ENCODE peak calls at places on chromosomes 12 and 14, in eight cellular contexts. O is endothelial cell of umbilical vein; M is lower lobe of right lung; Y is ovary; B is pancreas; N is CD4-positive, CD25-positive, alpha-beta regulatory T cell; E is MM.1S; H is fibroblast of lung. I is an unnamed sample. For H3K36me3, the result is how much of the 10 kb centered on the place peaks cover.

GRCh38 chr14:40371011-40371410 is 938.8 kb upstream of the FBXO33 start:
- DNase-seq in O (no peak), M (no peak), Y (no peak), B (no peak), N (no peak), E (no peak), H (no peak), I (no peak)

GRCh38 chr12:69329669-69330428 is 18.3 kb upstream of the LYZ start:
- DNase-seq in O (no peak), M (no peak), Y (no peak), B (no peak), N (peak), E (no peak), H (no peak), I (no peak)

GRCh38 chr14:95500772-95501401 is 15.6 kb downstream of the SYNE3 start:
- DNase-seq in O (peak), M (no peak), Y (no peak), B (no peak), N (no peak), E (no peak), H (peak), I (no peak)

GRCh38 chr14:104363891-104364760 is 215.4 kb upstream of the C14orf180 start:
- DNase-seq in O (no peak), M (peak), Y (no peak), B (no peak), N (no peak), E (no peak), H (no peak), I (no peak)

GRCh38 chr12:103495783-103496456 is at the start of gene C12orf42:
- DNase-seq in O (peak), M (peak), Y (no peak), B (no peak), N (peak), E (peak), H (peak), I (no peak)

GRCh38 chr14:103762547-103762946 is 46.9 kb downstream of the ZFYVE21 start:
- DNase-seq in O (no peak), M (no peak), Y (no peak), B (no peak), N (no peak), E (no peak), H (no peak), I (no peak)

GRCh38 chr14:20350280-20350679 is 6.8 kb downstream of the PARP2 start:
- DNase-seq in O (peak), M (no peak), Y (no peak), B (no peak), N (no peak), E (no peak), H (no peak), I (no peak)

GRCh38 chr12:107349008-107349747 is 255.8 kb upstream of the CRY1 start:
- DNase-seq in O (peak), M (no peak), Y (no peak), B (peak), N (no peak), E (no peak), H (peak), I (no peak)

GRCh38 chr12:32115404-32116104 is 8.9 kb downstream of the BICD1 start:
- DNase-seq in O (peak), M (no peak), Y (peak), B (peak), N (no peak), E (no peak), H (peak), I (peak)

GRCh38 chr12:25994901-25995625 is 36.6 kb downstream of the RASSF8 start:
- DNase-seq in O (no peak), M (no peak), Y (no peak), B (no peak), N (no peak), E (no peak), H (no peak), I (no peak)

GRCh38 chr14:71050227-71050823 is 143.1 kb downstream of the PCNX1 start:
- DNase-seq in O (peak), M (no peak), Y (no peak), B (no peak), N (peak), E (no peak), H (peak), I (no peak)

GRCh38 chr14:60537663-60538062 is 28.7 kb downstream of the SIX6 start:
- DNase-seq in O (no peak), M (no peak), Y (no peak), B (no peak), N (no peak), E (no peak), H (no peak), I (no peak)

GRCh38 chr12:128796439-128797118 is 27.2 kb downstream of the SLC15A4 start:
- DNase-seq in O (no peak), M (no peak), Y (no peak), B (no peak), N (no peak), E (no peak), H (no peak), I (no peak)

GRCh38 chr12:105977256-105978051 is 161.3 kb downstream of the NUAK1 start:
- DNase-seq in O (no peak), M (no peak), Y (no peak), B (no peak), N (no peak), E (no peak), H (peak), I (no peak)

GRCh38 chr12:29229158-29229505 is 80.1 kb downstream of the FAR2 start:
- DNase-seq in O (no peak), M (no peak), Y (no peak), B (no peak), N (no peak), E (no peak), H (no peak), I (no peak)
- H3K4me3 ChIP-seq in O (no peak), M (no peak), Y (no peak), B (no peak), N (no peak), E (no peak), H (no peak), I (no peak)

GRCh38 chr14:102345232-102345631 is 17.5 kb downstream of the CINP start:
- DNase-seq in O (no peak), M (no peak), Y (no peak), B (no peak), N (no peak), E (no peak), H (no peak), I (no peak)

GRCh38 chr14:102344084-102344483 is 18.6 kb downstream of the CINP start:
- DNase-seq in O (no peak), M (no peak), Y (no peak), B (no peak), N (no peak), E (no peak), H (no peak), I (no peak)

GRCh38 chr14:102348376-102348775 is 14.3 kb downstream of the CINP start:
- DNase-seq in O (no peak), M (no peak), Y (no peak), B (no peak), N (no peak), E (no peak), H (no peak), I (no peak)

GRCh38 chr14:102344485-102344884 is 18.2 kb downstream of the CINP start:
- DNase-seq in O (no peak), M (no peak), Y (no peak), B (no peak), N (no peak), E (no peak), H (no peak), I (no peak)

GRCh38 chr14:102346645-102347044 is 16.0 kb downstream of the CINP start:
- DNase-seq in O (no peak), M (no peak), Y (no peak), B (no peak), N (no peak), E (no peak), H (no peak), I (no peak)
- H3K36me3 ChIP-seq in O (under half), M (half or more), Y (under half), B (under half), N (half or more), E (under half), H (under half), I (half or more)

GRCh38 chr12:125188912-125189881 is 124.0 kb downstream of the AACS start:
- DNase-seq in O (no peak), M (no peak), Y (no peak), B (no peak), N (no peak), E (no peak), H (no peak), I (no peak)
- H3K27ac ChIP-seq in O (no peak), M (no peak), Y (no peak), B (no peak), N (no peak), E (no peak), H (no peak), I (no peak)

DNA sequence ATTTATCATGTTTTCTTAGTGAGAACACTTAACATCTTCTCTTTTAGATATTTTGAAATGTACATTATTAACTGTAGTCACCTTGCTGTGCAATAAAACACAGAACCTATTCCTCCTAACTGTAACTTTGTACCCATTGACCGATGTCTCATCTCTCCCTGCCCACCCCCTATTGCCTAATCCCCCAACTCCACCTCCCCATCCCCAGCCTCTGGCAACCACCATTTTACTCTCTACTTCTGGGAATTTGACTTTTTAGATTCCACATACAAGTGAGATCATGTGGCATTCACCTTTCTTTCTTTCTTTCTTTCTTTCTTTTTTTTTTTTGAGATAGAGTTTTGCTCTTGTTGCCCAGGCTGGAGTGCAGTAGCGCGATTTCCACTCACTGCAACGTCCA is 4.4 kb upstream of the CCDC198 start:
- DNase-seq in O (no peak), M (no peak), Y (no peak), B (no peak), N (no peak), E (no peak), H (no peak), I (no peak)
- H3K4me3 ChIP-seq in O (no peak), M (no peak), Y (no peak), B (no peak), N (no peak), E (no peak), H (no peak), I (no peak)